ENCODE peak calls at places on chromosome 5, in seven cellular contexts. J is GM12878, W is GM23338, T is A549, K is Panc1, F is K562, D is HCT116. O is an unnamed sample.
A peak's percentile ranks its signal among the peaks of the same experiment; 100 is the strongest.

GRCh38 chr5:109299557-109299956 is 110.2 kb downstream of the PJA2 start:
- DNase-seq in J (no peak), W (no peak), T (no peak), K (no peak), F (no peak), D (no peak), O (no peak)

GRCh38 chr5:172777381-172778222 is 6.6 kb upstream of the DUSP1 start:
- DNase-seq in J (no peak), W (no peak), T (peak; percentile 88), K (peak; percentile 84), F (peak; percentile 76), D (peak; percentile 76), O (peak; percentile 89)

GRCh38 chr5:143543358-143544255 is 140.1 kb upstream of the NR3C1 start:
- DNase-seq in J (no peak), W (peak; percentile 14), T (peak; percentile 27), K (no peak), F (no peak), D (no peak), O (no peak)

GRCh38 chr5:170603578-170604565 is 100.1 kb downstream of the KCNIP1 start:
- DNase-seq in J (no peak), W (peak; percentile 94), T (peak; percentile 90), K (no peak), F (peak; percentile 69), D (peak; percentile 22), O (peak; percentile 18)

GRCh38 chr5:178839319-178839704 is 20.4 kb upstream of the ZNF354B start:
- DNase-seq in J (no peak), W (peak; percentile 88), T (no peak), K (no peak), F (peak; percentile 57), D (peak; percentile 16), O (peak; percentile 29)

GRCh38 chr5:114101153-114101552 is 260.7 kb upstream of the KCNN2 start:
- DNase-seq in J (no peak), W (peak; percentile 72), T (peak; percentile 13), K (no peak), F (peak; percentile 16), D (peak; percentile 26), O (peak; percentile 20)

GRCh38 chr5:161602739-161603138 is 56.2 kb upstream of the GABRB2 start:
- DNase-seq in J (no peak), W (no peak), T (no peak), K (no peak), F (no peak), D (no peak), O (no peak)

GRCh38 chr5:111223790-111224560 is at the start of gene CAMK4:
- DNase-seq in J (no peak), W (peak; percentile 85), T (peak; percentile 42), K (no peak), F (peak; percentile 62), D (peak; percentile 27), O (no peak)

GRCh38 chr5:54135042-54135441 is 175.3 kb downstream of the ARL15 start:
- DNase-seq in J (no peak), W (no peak), T (no peak), K (no peak), F (no peak), D (no peak), O (no peak)

GRCh38 chr5:100270323-100270771 is 264.8 kb upstream of the FAM174A start:
- DNase-seq in J (no peak), W (no peak), T (no peak), K (no peak), F (no peak), D (no peak), O (no peak)

GRCh38 chr5:107426209-107426608 is 244.5 kb downstream of the EFNA5 start:
- DNase-seq in J (no peak), W (no peak), T (no peak), K (no peak), F (no peak), D (no peak), O (no peak)

GRCh38 chr5:38472541-38472940 is 83.9 kb downstream of the LIFR start:
- DNase-seq in J (no peak), W (no peak), T (no peak), K (no peak), F (no peak), D (no peak), O (no peak)

GRCh38 chr5:134506054-134507039 is 19.1 kb upstream of the JADE2 start:
- DNase-seq in J (no peak), W (peak; percentile 82), T (peak; percentile 92), K (no peak), F (peak; percentile 65), D (peak; percentile 66), O (no peak)
- TF ChIP-seq REST in J (no peak), W (no peak), T (no peak), K (no peak), F (no peak), D (no peak), O (no peak)

GRCh38 chr5:148734518-148734917 is 80.2 kb upstream of the HTR4 start:
- DNase-seq in J (no peak), W (no peak), T (no peak), K (no peak), F (no peak), D (no peak), O (no peak)

GRCh38 chr5:148733601-148734438 is 79.5 kb upstream of the HTR4 start:
- DNase-seq in J (no peak), W (peak; percentile 89), T (peak; percentile 28), K (peak; percentile 52), F (peak; percentile 89), D (peak; percentile 78), O (no peak)

GRCh38 chr5:148730272-148730954 is 76.1 kb upstream of the HTR4 start:
- DNase-seq in J (no peak), W (no peak), T (no peak), K (no peak), F (no peak), D (no peak), O (no peak)

GRCh38 chr5:148730955-148731898 is 76.9 kb upstream of the HTR4 start:
- DNase-seq in J (peak; percentile 43), W (peak; percentile 91), T (peak; percentile 64), K (peak; percentile 77), F (peak; percentile 90), D (peak; percentile 83), O (peak; percentile 82)

GRCh38 chr5:148732692-148733091 is 78.4 kb upstream of the HTR4 start:
- DNase-seq in J (no peak), W (no peak), T (no peak), K (no peak), F (no peak), D (no peak), O (no peak)
- TF ChIP-seq REST in J (no peak), W (no peak), T (no peak), K (no peak), F (no peak), D (no peak), O (no peak)

GRCh38 chr5:134590992-134591659 is 41.5 kb downstream of the SAR1B start:
- DNase-seq in J (no peak), W (no peak), T (no peak), K (no peak), F (no peak), D (peak; percentile 79), O (no peak)
- TF ChIP-seq REST in J (no peak), W (no peak), T (no peak), K (no peak), F (no peak), D (no peak), O (no peak)

GRCh38 chr5:5659066-5659465 is 236.6 kb downstream of the ICE1 start:
- DNase-seq in J (no peak), W (no peak), T (no peak), K (no peak), F (no peak), D (no peak), O (no peak)

DNA sequence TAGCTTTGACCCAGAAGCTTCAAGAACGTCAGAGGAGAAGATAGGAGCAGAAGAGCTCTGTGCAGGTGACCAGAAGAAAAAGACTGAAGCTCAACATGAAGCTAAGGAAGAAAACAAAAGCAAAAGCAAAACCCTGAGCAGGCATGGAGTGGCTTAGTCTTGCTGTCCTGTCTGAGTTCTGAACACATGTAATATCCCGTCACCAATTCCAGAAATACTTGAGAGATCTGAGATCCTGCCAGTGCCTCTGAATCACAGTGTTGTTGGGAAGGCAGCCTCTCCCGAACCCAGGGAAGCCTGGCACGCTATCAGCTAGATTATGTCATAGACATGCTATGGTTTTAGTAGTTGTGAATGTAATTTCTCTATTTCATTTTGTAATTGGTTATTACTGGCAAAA is 235.7 kb downstream of the ICE1 start:
- DNase-seq in J (peak; percentile 3), W (no peak), T (no peak), K (no peak), F (no peak), D (no peak), O (no peak)
- TF ChIP-seq REST in J (no peak), W (no peak), T (no peak), K (no peak), F (no peak), D (no peak), O (no peak)

DNA sequence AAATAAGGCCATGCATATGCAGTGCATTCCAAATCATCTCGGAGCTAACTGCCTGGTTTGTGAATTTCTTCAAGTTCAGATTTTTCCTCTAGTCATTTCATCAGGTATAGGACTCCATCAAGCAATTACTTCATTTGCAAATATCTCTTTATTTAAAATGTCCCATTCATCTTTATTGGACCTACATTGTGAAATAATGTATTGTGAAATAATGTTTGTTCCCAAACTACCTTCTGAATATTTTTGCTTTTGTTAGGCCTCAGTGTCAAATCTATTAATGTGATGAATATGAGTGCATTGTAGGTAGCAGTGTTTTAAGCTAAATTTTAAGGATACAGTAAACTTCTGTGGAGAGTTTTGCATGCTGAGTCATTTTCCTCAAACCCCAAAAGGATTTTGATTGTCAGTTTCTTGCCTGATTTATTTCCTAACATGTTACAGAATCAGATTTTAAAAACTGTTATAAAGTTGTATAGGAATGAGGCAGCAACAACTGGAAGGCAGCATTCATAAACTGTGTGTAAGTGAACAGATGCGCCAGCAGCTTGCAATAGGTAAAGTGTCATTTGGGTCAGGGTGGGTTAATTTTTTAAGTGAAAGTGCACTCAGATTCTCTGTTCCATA is 370.9 kb upstream of the RIOK2 start:
- DNase-seq in J (no peak), W (no peak), T (no peak), K (no peak), F (no peak), D (no peak), O (no peak)
- TF ChIP-seq REST in J (no peak), W (no peak), T (no peak), K (no peak), F (no peak), D (no peak), O (no peak)

GRCh38 chr5:82164109-82164956 is 113.8 kb downstream of the RPS23 start:
- DNase-seq in J (no peak), W (no peak), T (peak; percentile 17), K (no peak), F (no peak), D (no peak), O (no peak)
- TF ChIP-seq REST in J (no peak), W (no peak), T (no peak), K (no peak), F (no peak), D (no peak), O (no peak)

DNA sequence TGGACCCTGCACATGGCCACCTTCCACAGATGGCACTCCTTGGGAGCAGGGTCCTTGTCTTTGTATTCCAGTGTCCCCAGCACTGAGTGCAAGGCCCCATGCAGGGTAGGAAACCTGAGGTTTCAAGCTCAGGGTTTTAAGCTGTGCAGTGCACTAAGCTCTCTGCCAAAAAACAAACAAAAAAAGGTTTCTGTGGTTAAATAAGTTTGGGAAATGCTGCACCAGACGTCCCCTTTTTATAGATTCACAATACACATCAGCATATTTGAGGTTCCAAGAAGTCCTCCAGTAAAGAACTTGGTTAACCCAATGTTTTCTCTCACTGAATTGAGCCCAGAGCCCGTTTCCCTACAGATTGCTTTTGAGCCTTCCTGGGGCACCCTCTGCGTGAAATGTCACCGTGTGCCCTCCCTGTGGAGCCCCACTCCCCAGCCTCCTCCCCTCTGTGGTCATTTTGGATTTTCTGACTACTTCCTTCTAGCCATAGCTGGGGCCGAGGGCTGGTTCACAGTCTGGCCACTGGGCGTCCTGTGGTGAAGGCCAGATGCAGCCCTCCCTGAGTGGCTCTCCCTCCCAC is 17.1 kb downstream of the DELE1 start:
- DNase-seq in J (no peak), W (peak; percentile 38), T (peak; percentile 23), K (no peak), F (peak; percentile 30), D (no peak), O (peak; percentile 18)
- TF ChIP-seq REST in J (no peak), W (no peak), T (no peak), K (no peak), F (no peak), D (no peak), O (no peak)